ENCODE peak calls at places on chromosomes 5 and 9, in four cellular contexts. R is prostate gland, B is left ventricle myocardium inferior, S is SJSA1. L is an unnamed sample.

GRCh38 chr5:82225525-82226172 is 52.5 kb downstream of the RPS23 start:
- DNase-seq in B (peak; percentile 20), S (peak; percentile 56), R (peak; percentile 48), L (peak; percentile 56)

GRCh38 chr9:137156567-137157375 is 13.1 kb downstream of the LRRC26 start:
- DNase-seq in S (no peak), B (peak; percentile 30), R (no peak), L (peak; percentile 46)

GRCh38 chr9:128103589-128103962 is 24.0 kb downstream of the PTGES2 start:
- DNase-seq in B (no peak), R (no peak), S (no peak), L (no peak)

GRCh38 chr9:135166566-135166965 is 79.1 kb downstream of the OLFM1 start:
- DNase-seq in R (no peak), S (no peak), B (no peak), L (no peak)

GRCh38 chr5:38724301-38725030 is 121.3 kb upstream of the OSMR start:
- DNase-seq in B (no peak), R (no peak), S (peak; percentile 60), L (no peak)

GRCh38 chr5:65871182-65871581 is 55.2 kb upstream of the ERBIN start:
- DNase-seq in R (no peak), S (peak; percentile 82), B (no peak), L (no peak)

GRCh38 chr9:37936965-37937364 is 33.0 kb upstream of the SLC25A51 start:
- DNase-seq in R (no peak), B (no peak), S (peak; percentile 22), L (no peak)

GRCh38 chr9:4618700-4619099 is 43.4 kb upstream of the PLPP6 start:
- DNase-seq in B (no peak), S (no peak), R (no peak), L (no peak)

GRCh38 chr9:133048595-133048994 is 13.2 kb upstream of the CEL start:
- DNase-seq in R (no peak), B (no peak), S (no peak), L (peak; percentile 60)

GRCh38 chr5:157109744-157110143 is 900 bp upstream of the HAVCR2 start:
- DNase-seq in B (no peak), S (no peak), R (no peak), L (no peak)

GRCh38 chr9:89052470-89053097 is 61.3 kb downstream of the S1PR3 start:
- DNase-seq in S (no peak), B (no peak), R (no peak), L (no peak)

GRCh38 chr9:806285-807156 is 35.0 kb upstream of the DMRT1 start:
- DNase-seq in B (no peak), S (peak; percentile 2), R (no peak), L (no peak)

GRCh38 chr5:3051400-3051799 is 299.9 kb upstream of the IRX2 start:
- DNase-seq in S (no peak), B (no peak), R (no peak), L (no peak)

GRCh38 chr5:53411388-53411787 is 69.0 kb upstream of the FST start:
- DNase-seq in R (no peak), S (no peak), B (no peak), L (no peak)

GRCh38 chr5:59133801-59134261 is 551.0 kb downstream of the RAB3C start:
- DNase-seq in R (no peak), S (peak; percentile 60), B (no peak), L (no peak)

GRCh38 chr5:72109625-72110024 is 2.4 kb downstream of the MAP1B start:
- DNase-seq in B (no peak), S (no peak), R (no peak), L (no peak)

GRCh38 chr5:72107874-72108199 is 562 bp downstream of the MAP1B start:
- DNase-seq in S (peak; percentile 71), R (no peak), B (no peak), L (no peak)

GRCh38 chr5:72106922-72107873 is at the start of gene MAP1B:
- DNase-seq in R (peak; percentile 13), S (peak; percentile 92), B (peak; percentile 64), L (no peak)

GRCh38 chr5:72109051-72109411 is 1.8 kb downstream of the MAP1B start:
- DNase-seq in S (no peak), R (no peak), B (no peak), L (no peak)

DNA sequence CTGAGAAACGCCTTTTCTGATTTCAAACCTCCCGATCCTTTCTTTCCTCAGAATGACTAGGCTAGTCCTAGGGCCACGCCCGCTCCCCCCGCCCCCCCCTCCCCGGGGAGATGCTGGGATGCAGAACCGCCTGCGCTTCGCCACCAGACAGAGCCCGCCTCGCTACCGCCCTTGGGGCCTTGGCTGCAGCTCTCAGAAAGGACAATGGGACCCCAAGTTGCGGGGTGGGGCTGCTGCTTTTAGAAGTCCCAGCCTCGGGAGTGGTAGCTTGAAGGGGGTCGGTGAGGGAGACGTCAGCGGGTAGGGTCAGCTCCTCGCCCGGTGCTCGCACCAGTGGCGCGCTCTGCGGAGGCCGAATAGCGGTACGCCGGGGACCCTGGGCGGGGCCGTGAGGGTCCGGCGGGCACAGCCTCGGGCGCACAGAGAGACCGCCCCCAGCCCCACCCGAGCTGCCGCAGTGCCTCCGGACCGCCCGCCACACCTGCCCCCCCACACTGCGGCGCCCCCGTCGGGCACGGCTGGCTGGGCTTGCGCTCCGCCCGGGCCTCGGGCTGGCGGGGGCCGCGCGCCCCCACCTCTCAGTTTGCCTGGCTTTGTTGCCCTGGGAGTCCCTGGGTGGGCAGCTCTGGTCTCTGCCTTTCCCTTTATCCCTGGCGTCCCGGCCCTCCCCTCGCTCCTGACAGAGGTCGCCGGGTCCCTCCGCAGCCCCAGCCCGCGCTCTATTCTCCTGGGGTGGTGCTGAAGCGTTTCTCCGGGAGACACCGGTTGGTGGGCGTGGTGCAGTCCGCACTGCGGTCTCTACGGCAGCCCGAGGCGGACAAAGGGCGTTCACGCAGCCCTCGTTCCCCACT is 1.1 kb downstream of the MAP1B start:
- DNase-seq in B (peak; percentile 87), S (peak; percentile 76), R (peak; percentile 27), L (no peak)
- H3K4me3 ChIP-seq in B (peak overlapping the region; percentile 92), S (peak overlapping the region; percentile 76), R (peak overlapping the region; percentile 46), L (peak overlapping the region; percentile 70)

GRCh38 chr5:76331139-76331538 is 71.9 kb upstream of the IQGAP2 start:
- DNase-seq in S (no peak), R (no peak), B (no peak), L (no peak)

GRCh38 chr5:76329346-76329745 is 73.7 kb upstream of the IQGAP2 start:
- DNase-seq in S (no peak), R (no peak), B (no peak), L (no peak)

GRCh38 chr5:76325326-76325725 is 77.8 kb upstream of the IQGAP2 start:
- DNase-seq in B (no peak), S (no peak), R (no peak), L (no peak)

GRCh38 chr5:76326559-76327351 is 76.3 kb upstream of the IQGAP2 start:
- DNase-seq in R (no peak), B (no peak), S (no peak), L (no peak)

GRCh38 chr5:76325876-76326491 is 77.1 kb upstream of the IQGAP2 start:
- DNase-seq in R (peak; percentile 27), B (no peak), S (no peak), L (no peak)
- H3K4me3 ChIP-seq in R (no peak overlapping the region), B (no peak overlapping the region), S (no peak overlapping the region), L (no peak overlapping the region)

GRCh38 chr5:176133289-176133870 is 104.8 kb upstream of the SIMC1 start:
- DNase-seq in R (no peak), S (no peak), B (no peak), L (peak; percentile 40)

GRCh38 chr5:176134529-176135223 is 103.5 kb upstream of the SIMC1 start:
- DNase-seq in B (no peak), R (no peak), S (no peak), L (no peak)

GRCh38 chr5:176131771-176132170 is 106.5 kb upstream of the SIMC1 start:
- DNase-seq in R (no peak), B (no peak), S (no peak), L (no peak)

GRCh38 chr5:176133877-176134276 is 104.3 kb upstream of the SIMC1 start:
- DNase-seq in B (no peak), R (no peak), S (no peak), L (no peak)

DNA sequence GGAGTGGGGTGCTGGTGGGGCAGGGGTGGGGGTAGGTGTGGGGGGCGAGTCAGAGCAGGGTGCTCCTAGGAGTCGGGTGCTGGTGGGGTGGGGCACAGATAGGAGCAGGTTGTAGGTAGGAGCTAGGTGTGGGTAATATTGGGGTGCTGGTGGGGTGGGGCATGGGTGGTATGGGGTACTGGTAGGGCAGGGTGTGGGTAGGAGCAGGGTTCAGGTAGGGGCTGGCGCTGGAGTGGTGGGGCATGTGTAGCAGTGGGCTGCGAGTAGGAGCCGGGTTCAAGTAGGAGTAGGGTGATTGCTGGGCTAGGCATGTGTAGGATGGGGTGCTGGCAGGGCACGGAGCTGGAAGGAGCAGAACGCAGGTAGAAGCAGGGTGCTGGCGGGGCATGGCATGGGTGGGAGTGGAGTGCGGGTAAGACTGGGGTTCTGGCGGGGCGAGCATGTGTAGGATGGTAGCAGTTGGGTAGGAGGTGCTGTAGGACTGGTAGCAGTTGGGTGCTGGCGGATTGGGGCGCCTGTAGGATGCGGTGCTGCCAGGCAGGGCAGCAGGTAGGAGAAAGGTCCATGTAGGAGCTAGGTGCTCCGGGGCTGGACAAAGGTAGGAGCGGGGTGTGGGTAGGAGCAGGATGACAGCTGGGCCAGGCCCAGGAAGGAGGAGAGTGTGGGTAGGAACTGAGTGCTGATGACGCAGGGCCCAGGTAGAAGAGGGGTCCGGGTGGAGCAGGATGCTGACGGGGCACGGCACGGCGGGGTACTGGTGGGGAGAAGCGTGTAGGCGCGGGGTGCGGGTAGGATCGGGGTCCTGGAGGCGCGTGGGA is 105.5 kb upstream of the SIMC1 start:
- DNase-seq in R (no peak), S (no peak), B (no peak), L (no peak)
- H3K4me3 ChIP-seq in R (no peak overlapping the region), S (no peak overlapping the region), B (no peak overlapping the region), L (peak overlapping the region; percentile 5)

DNA sequence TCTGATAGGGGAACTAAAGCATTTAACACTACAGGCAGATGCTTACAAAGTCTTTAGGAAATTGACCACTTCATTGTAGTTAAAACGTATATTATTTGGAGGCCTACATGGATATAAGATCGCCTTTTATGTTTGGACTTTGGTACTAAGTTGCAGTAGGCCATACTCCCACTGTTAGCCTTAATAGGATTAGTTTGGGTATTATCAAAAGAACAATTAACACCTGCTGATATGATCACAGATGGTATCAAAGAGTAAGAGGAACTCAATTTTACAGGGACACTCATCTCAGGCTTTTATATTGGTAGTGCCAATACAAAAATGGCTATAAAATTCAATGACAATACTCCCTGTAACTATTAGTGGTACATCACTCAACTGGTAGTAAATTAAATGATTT is 1183.0 kb downstream of the MAT2B start:
- DNase-seq in B (no peak), R (no peak), S (no peak), L (no peak)
- H3K4me3 ChIP-seq in B (no peak overlapping the region), R (no peak overlapping the region), S (no peak overlapping the region), L (no peak overlapping the region)

GRCh38 chr9:130174025-130174424 is 1.8 kb downstream of the NCS1 start:
- DNase-seq in S (no peak), R (no peak), B (no peak), L (no peak)
- H3K4me3 ChIP-seq in S (peak overlapping the region; percentile 82), R (no peak overlapping the region), B (no peak overlapping the region), L (peak overlapping the region; percentile 65)

GRCh38 chr5:139391570-139392323 is 2.0 kb upstream of the MZB1 start:
- DNase-seq in B (no peak), R (no peak), S (no peak), L (no peak)
- H3K4me3 ChIP-seq in B (peak overlapping the region; percentile 77), R (peak overlapping the region; percentile 39), S (no peak overlapping the region), L (peak overlapping the region; percentile 43)